ENCODE peak calls at places on chromosomes 16 and 17, in nine cellular contexts. K, S, L, W, Y, U, D, O and T are unnamed samples. For H3K4me1, the result is how much of the 10 kb centered on the place peaks cover.

GRCh38 chr16:28162326-28162877 is 49.4 kb downstream of the XPO6 start:
- DNase-seq in D (no peak), Y (no peak), O (no peak), L (no peak), S (no peak), W (no peak), K (no peak), U (no peak), T (no peak)

GRCh38 chr16:49580751-49581303 is 207.2 kb downstream of the C16orf78 start:
- DNase-seq in K (no peak), Y (no peak), O (no peak), L (no peak), S (no peak), D (no peak), U (no peak), W (peak), T (no peak)

GRCh38 chr17:33778505-33779398 is 476.3 kb upstream of the CCL2 start:
- DNase-seq in U (peak), K (peak), D (no peak), S (peak), W (peak), Y (peak), L (peak), O (peak), T (no peak)

GRCh38 chr16:35747658-35748455 is 2288.4 kb downstream of the TP53TG3F start:
- DNase-seq in Y (no peak), O (no peak), S (no peak), U (no peak), L (no peak), D (peak), W (no peak), K (no peak), T (no peak)

GRCh38 chr16:81567987-81568748 is 123.6 kb downstream of the CMIP start:
- DNase-seq in K (peak), W (peak), L (no peak), U (peak), O (no peak), S (peak), Y (peak), D (no peak), T (no peak)

GRCh38 chr16:16021988-16022682 is 72.7 kb downstream of the ABCC1 start:
- DNase-seq in U (peak), K (peak), O (peak), S (peak), W (peak), L (peak), Y (peak), D (no peak), T (peak)

GRCh38 chr16:84842516-84843148 is 22.8 kb downstream of the CRISPLD2 start:
- DNase-seq in W (no peak), L (no peak), K (no peak), D (no peak), O (no peak), S (no peak), U (no peak), Y (no peak), T (no peak)

GRCh38 chr16:14193316-14193871 is 122.3 kb downstream of the MRTFB start:
- DNase-seq in W (no peak), U (no peak), K (no peak), L (no peak), O (peak), D (no peak), S (no peak), Y (no peak), T (no peak)

GRCh38 chr17:75571885-75572215 is 15.8 kb upstream of the MYO15B start:
- DNase-seq in W (no peak), Y (no peak), D (no peak), U (no peak), S (no peak), L (no peak), K (no peak), O (no peak), T (no peak)

GRCh38 chr16:84992700-84993075 is 18.6 kb downstream of the ZDHHC7 start:
- DNase-seq in U (no peak), L (no peak), D (no peak), O (no peak), K (no peak), Y (no peak), S (no peak), W (no peak), T (no peak)

GRCh38 chr16:50640391-50640790 is 40.7 kb downstream of the SNX20 start:
- DNase-seq in U (no peak), Y (no peak), W (no peak), K (no peak), D (no peak), L (no peak), O (no peak), S (no peak), T (no peak)

GRCh38 chr17:82823004-82823403 is 16.8 kb downstream of the ZNF750 start:
- DNase-seq in K (no peak), S (peak), W (no peak), Y (no peak), D (no peak), U (no peak), O (no peak), L (no peak), T (no peak)

GRCh38 chr17:82204831-82205719 is 7.6 kb downstream of the CCDC57 start:
- DNase-seq in K (no peak), S (no peak), O (no peak), D (no peak), W (peak), Y (no peak), L (no peak), U (peak), T (no peak)

GRCh38 chr16:47143329-47143676 is 442 bp downstream of the NETO2 start:
- DNase-seq in L (peak), Y (peak), W (peak), S (peak), O (peak), D (no peak), K (peak), U (peak), T (no peak)

GRCh38 chr16:12340151-12340733 is 363.7 kb downstream of the SNX29 start:
- DNase-seq in U (no peak), W (peak), O (peak), K (peak), Y (no peak), S (peak), D (no peak), L (peak), T (no peak)

GRCh38 chr17:21213491-21214014 is 408 bp downstream of the TMEM11 start:
- DNase-seq in K (no peak), Y (no peak), S (no peak), O (peak), W (no peak), U (peak), L (peak), D (no peak), T (peak)

GRCh38 chr16:17602678-17603077 is 131.9 kb upstream of the XYLT1 start:
- DNase-seq in O (no peak), D (no peak), W (no peak), S (no peak), Y (no peak), U (no peak), L (no peak), K (no peak), T (no peak)

GRCh38 chr17:9236286-9237052 is 215.2 kb downstream of the NTN1 start:
- DNase-seq in S (no peak), O (no peak), Y (no peak), L (no peak), W (no peak), D (no peak), K (no peak), U (no peak), T (no peak)

GRCh38 chr17:72554508-72554907 is 433.7 kb downstream of the SOX9 start:
- DNase-seq in D (no peak), W (no peak), L (no peak), O (no peak), S (no peak), U (no peak), Y (no peak), K (no peak), T (no peak)

GRCh38 chr17:75077490-75078096 is 10.2 kb upstream of the SLC16A5 start:
- DNase-seq in W (no peak), L (peak), O (peak), S (no peak), Y (peak), D (peak), U (peak), K (peak), T (peak)

GRCh38 chr16:27289669-27290068 is 21.1 kb upstream of the NSMCE1 start:
- DNase-seq in K (no peak), S (no peak), W (no peak), O (no peak), D (no peak), Y (no peak), L (no peak), U (no peak), T (no peak)

GRCh38 chr16:3839402-3840184 is 40.9 kb downstream of the CREBBP start:
- DNase-seq in S (no peak), D (no peak), K (no peak), W (no peak), Y (no peak), L (no peak), U (no peak), O (no peak), T (no peak)

GRCh38 chr16:66970775-66971725 is 10.0 kb downstream of the CES3 start:
- DNase-seq in S (no peak), U (no peak), K (no peak), Y (no peak), D (no peak), O (no peak), W (peak), L (no peak), T (no peak)

GRCh38 chr16:14095883-14096551 is 24.9 kb downstream of the MRTFB start:
- DNase-seq in S (no peak), Y (no peak), K (no peak), W (peak), O (no peak), U (no peak), D (no peak), L (no peak), T (no peak)

GRCh38 chr17:44575408-44575807 is 18.1 kb downstream of the FZD2 start:
- DNase-seq in D (no peak), Y (no peak), U (no peak), S (no peak), O (no peak), L (no peak), W (no peak), K (no peak), T (no peak)

DNA sequence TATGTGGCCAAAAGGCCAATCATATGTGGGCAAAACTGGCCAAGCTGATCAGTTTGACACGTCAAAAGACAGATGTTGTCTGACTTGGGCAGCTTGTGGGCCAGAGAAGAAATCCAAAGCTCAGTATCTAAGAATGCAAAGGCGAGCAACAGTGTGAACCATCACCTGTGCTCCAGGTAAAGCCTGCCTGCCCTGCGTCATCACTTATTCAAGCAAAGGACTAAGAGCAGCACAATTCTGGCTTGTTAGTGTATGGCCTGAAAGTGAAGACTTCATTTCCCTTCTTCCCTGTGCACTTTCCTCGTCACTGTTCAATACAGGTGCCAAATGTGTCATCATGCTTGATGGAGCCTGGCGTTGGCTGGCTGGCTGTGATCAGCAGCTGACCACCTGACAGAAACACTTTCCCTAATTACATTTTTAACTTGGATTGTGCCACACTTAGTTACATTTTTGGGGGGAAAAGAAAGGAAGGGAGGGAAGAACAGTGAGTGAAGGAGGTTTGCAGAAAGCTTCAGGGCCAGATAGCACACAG is 4.7 kb downstream of the FAM20A start:
- DNase-seq in W (no peak), O (no peak), K (no peak), U (no peak), S (no peak), D (peak), L (no peak), Y (no peak), T (no peak)
- H3K4me3 ChIP-seq in W (no peak), O (no peak), K (no peak), U (no peak), S (no peak), D (no peak), L (no peak), Y (no peak), T (no peak)

GRCh38 chr16:89484923-89485679 is 5.3 kb downstream of the ANKRD11 start:
- DNase-seq in W (no peak), Y (no peak), U (no peak), K (no peak), L (no peak), D (no peak), S (no peak), O (peak), T (no peak)
- H3K4me1 ChIP-seq in W (under half), Y (under half), U (half or more), K (under half), L (half or more), D (half or more), S (half or more), O (half or more), T (half or more)

GRCh38 chr17:40021471-40021961 is 6.3 kb downstream of the CSF3 start:
- DNase-seq in K (no peak), U (peak), L (no peak), W (peak), O (no peak), S (no peak), D (no peak), Y (peak), T (no peak)
- TF ChIP-seq POLR2A in K (no peak), U (no peak), L (no peak), W (no peak), O (no peak), S (no peak), D (no peak), Y (no peak), T (no peak)

DNA sequence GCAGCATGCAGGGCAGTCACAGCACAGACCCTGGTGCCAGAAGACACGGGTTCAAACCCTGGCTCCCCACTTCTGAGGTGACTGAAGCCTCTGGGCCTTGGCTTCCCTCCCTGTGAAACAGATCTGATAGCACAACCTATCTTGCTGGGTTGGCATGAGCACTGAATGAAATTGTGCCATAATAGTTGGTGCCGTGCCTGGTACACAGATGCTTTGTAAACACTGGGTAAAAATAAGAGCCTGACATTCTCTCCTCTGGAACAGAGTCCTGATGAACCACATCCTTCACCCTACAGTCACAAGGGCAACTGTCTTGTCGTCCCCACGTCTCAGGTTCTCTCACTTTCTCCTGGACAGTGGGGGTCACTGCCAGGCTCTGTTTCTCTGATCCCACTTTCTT is 35.7 kb downstream of the NOS2 start:
- DNase-seq in S (no peak), W (no peak), U (no peak), D (no peak), K (no peak), Y (no peak), L (no peak), O (no peak), T (no peak)
- H3K4me3 ChIP-seq in S (no peak), W (no peak), U (no peak), D (no peak), K (no peak), Y (no peak), L (no peak), O (no peak), T (no peak)

DNA sequence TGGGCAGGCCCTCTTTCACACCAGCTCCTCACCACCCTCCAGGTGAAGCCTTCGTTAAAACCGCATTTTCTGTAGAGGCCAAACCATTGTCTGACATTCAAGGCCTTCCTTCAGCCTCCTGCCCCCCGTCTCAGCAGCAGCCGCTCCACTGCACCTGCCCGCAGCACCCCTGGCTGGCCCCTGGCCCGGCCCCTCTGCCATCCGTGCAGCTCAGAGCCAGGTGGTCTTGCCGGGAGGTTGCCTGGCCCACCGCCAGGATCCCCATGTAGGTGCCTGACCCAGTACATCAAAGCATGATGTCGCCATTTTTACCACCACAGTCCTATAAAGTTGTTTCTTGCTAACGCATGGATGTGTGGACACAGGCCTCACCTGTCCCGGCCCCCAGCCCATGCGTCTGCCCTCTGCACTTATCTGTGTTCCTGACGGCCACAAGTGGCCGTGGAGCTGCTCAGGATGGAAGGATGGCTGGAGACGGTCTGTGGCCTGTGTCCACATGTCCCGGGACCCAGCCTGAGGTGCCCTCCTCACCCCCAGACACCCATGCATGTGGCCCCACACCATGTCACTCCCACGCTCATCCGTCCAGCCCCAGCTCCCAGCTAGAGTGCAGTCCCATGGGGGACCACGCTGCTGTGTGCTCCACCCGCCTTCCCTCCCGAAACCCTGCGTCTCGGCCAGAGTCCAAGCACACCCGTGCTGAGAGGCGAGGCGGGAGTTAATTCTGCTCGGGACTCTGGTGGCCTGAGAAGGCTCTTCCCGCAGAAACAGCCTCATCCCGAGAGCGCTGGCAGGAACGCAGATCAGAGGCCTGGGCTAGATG is 89.2 kb upstream of the CHMP6 start:
- DNase-seq in L (no peak), Y (no peak), U (no peak), S (no peak), K (no peak), D (no peak), W (no peak), O (no peak), T (no peak)
- H3K4me1 ChIP-seq in L (under half), Y (under half), U (under half), S (under half), K (under half), D (under half), W (under half), O (under half), T (under half)

GRCh38 chr16:8797364-8798173 is at the start of the genes PMM2 and TMEM186:
- DNase-seq in U (peak), S (peak), W (peak), K (peak), Y (peak), O (peak), L (peak), D (peak), T (peak)
- TF ChIP-seq POLR2A in U (no peak), S (peak), W (peak), K (peak), Y (peak), O (peak), L (no peak), D (no peak), T (peak)

GRCh38 chr17:49132699-49133364 is at the start of gene B4GALNT2:
- DNase-seq in S (no peak), O (peak), K (no peak), W (no peak), D (no peak), L (peak), Y (no peak), U (peak), T (no peak)

GRCh38 chr17:49130891-49131290 is 1.7 kb upstream of the B4GALNT2 start:
- DNase-seq in Y (no peak), O (no peak), U (no peak), D (no peak), W (peak), L (no peak), K (no peak), S (no peak), T (no peak)

GRCh38 chr17:49136335-49136734 is 3.8 kb downstream of the B4GALNT2 start:
- DNase-seq in S (no peak), D (no peak), U (no peak), L (no peak), Y (no peak), K (no peak), O (no peak), W (no peak), T (no peak)

GRCh38 chr17:49132317-49132698 is 261 bp upstream of the B4GALNT2 start:
- DNase-seq in L (no peak), S (no peak), D (no peak), W (no peak), Y (no peak), K (no peak), U (no peak), O (peak), T (no peak)
- H3K4me3 ChIP-seq in L (peak), S (peak), D (peak), W (peak), Y (no peak), K (peak), U (peak), O (peak), T (peak)

GRCh38 chr17:77437747-77438146 is 297.0 kb downstream of the SEC14L1 start:
- DNase-seq in D (no peak), Y (no peak), L (no peak), K (no peak), O (no peak), W (no peak), S (no peak), U (no peak), T (no peak)
- H3K4me1 ChIP-seq in D (half or more), Y (under half), L (half or more), K (under half), O (half or more), W (half or more), S (under half), U (half or more), T (under half)

GRCh38 chr17:42629420-42630009 is 20.0 kb downstream of the TUBG1 start:
- DNase-seq in K (no peak), U (no peak), L (no peak), S (no peak), W (no peak), D (no peak), O (no peak), Y (no peak), T (no peak)
- TF ChIP-seq POLR2A in K (no peak), U (no peak), L (no peak), S (no peak), W (no peak), D (no peak), O (no peak), Y (no peak), T (no peak)

GRCh38 chr17:65022137-65022536 is 34.4 kb downstream of the GNA13 start:
- DNase-seq in U (no peak), D (no peak), K (no peak), L (no peak), S (no peak), O (no peak), Y (no peak), W (no peak), T (no peak)
- H3K4me3 ChIP-seq in U (no peak), D (no peak), K (no peak), L (no peak), S (no peak), O (no peak), Y (no peak), W (no peak), T (no peak)